ENCODE peak calls at places on chromosomes 3 and 15, in eight cellular contexts. One of them, this sample, is unnamed.

GRCh38 chr3:158091526-158091925 is 14.7 kb downstream of the SHOX2 start:
- DNase-seq in cardiac muscle cell: peak
- DNase-seq in GM20000: no peak
- DNase-seq in endothelial cell: no peak
- DNase-seq in HFF-Myc: peak
- DNase-seq in bronchial epithelial cell: peak
- DNase-seq in OCI-LY7: no peak
- DNase-seq in GM12865: no peak
- DNase-seq in this sample: no peak

GRCh38 chr3:130892759-130893239 is 1.1 kb upstream of the ATP2C1 start:
- DNase-seq in endothelial cell: peak
- DNase-seq in cardiac muscle cell: peak
- DNase-seq in HFF-Myc: peak
- DNase-seq in GM20000: peak
- DNase-seq in bronchial epithelial cell: peak
- DNase-seq in GM12865: peak
- DNase-seq in OCI-LY7: peak
- DNase-seq in this sample: peak

GRCh38 chr15:53580371-53580770 is 179.1 kb downstream of the WDR72 start:
- DNase-seq in GM20000: no peak
- DNase-seq in bronchial epithelial cell: no peak
- DNase-seq in HFF-Myc: no peak
- DNase-seq in cardiac muscle cell: no peak
- DNase-seq in OCI-LY7: no peak
- DNase-seq in GM12865: no peak
- DNase-seq in endothelial cell: no peak
- DNase-seq in this sample: no peak

GRCh38 chr15:50907866-50908208 is 646 bp upstream of the AP4E1 start:
- DNase-seq in GM12865: peak
- DNase-seq in bronchial epithelial cell: peak
- DNase-seq in OCI-LY7: peak
- DNase-seq in cardiac muscle cell: peak
- DNase-seq in HFF-Myc: no peak
- DNase-seq in endothelial cell: peak
- DNase-seq in GM20000: peak
- DNase-seq in this sample: peak

GRCh38 chr3:50504681-50505080 is 1.2 kb upstream of the CACNA2D2 start:
- DNase-seq in OCI-LY7: no peak
- DNase-seq in GM12865: no peak
- DNase-seq in HFF-Myc: no peak
- DNase-seq in endothelial cell: no peak
- DNase-seq in cardiac muscle cell: no peak
- DNase-seq in GM20000: no peak
- DNase-seq in bronchial epithelial cell: no peak
- DNase-seq in this sample: no peak

GRCh38 chr3:52792413-52792812 is 2.2 kb upstream of the ITIH3 start:
- DNase-seq in endothelial cell: peak
- DNase-seq in GM12865: no peak
- DNase-seq in cardiac muscle cell: no peak
- DNase-seq in HFF-Myc: no peak
- DNase-seq in bronchial epithelial cell: no peak
- DNase-seq in GM20000: no peak
- DNase-seq in OCI-LY7: peak
- DNase-seq in this sample: no peak

GRCh38 chr15:50543556-50543955 is 2.9 kb downstream of the USP50 start:
- DNase-seq in endothelial cell: no peak
- DNase-seq in cardiac muscle cell: no peak
- DNase-seq in bronchial epithelial cell: no peak
- DNase-seq in OCI-LY7: no peak
- DNase-seq in GM12865: no peak
- DNase-seq in GM20000: no peak
- DNase-seq in HFF-Myc: no peak
- DNase-seq in this sample: no peak

GRCh38 chr3:170585937-170586310 is at the start of gene SLC7A14:
- DNase-seq in GM12865: no peak
- DNase-seq in cardiac muscle cell: peak
- DNase-seq in OCI-LY7: no peak
- DNase-seq in endothelial cell: no peak
- DNase-seq in HFF-Myc: no peak
- DNase-seq in bronchial epithelial cell: no peak
- DNase-seq in GM20000: no peak
- DNase-seq in this sample: no peak

GRCh38 chr3:66442254-66443249 is 58.3 kb downstream of the LRIG1 start:
- DNase-seq in HFF-Myc: peak
- DNase-seq in endothelial cell: peak
- DNase-seq in cardiac muscle cell: peak
- DNase-seq in OCI-LY7: no peak
- DNase-seq in GM12865: no peak
- DNase-seq in bronchial epithelial cell: peak
- DNase-seq in GM20000: no peak
- DNase-seq in this sample: peak

GRCh38 chr3:126551839-126552687 is 6.7 kb downstream of the C3orf22 start:
- DNase-seq in GM12865: no peak
- DNase-seq in endothelial cell: peak
- DNase-seq in cardiac muscle cell: no peak
- DNase-seq in GM20000: no peak
- DNase-seq in bronchial epithelial cell: no peak
- DNase-seq in HFF-Myc: no peak
- DNase-seq in OCI-LY7: no peak
- DNase-seq in this sample: no peak

GRCh38 chr3:147417896-147418295 is 8.7 kb downstream of the ZIC1 start:
- DNase-seq in GM20000: no peak
- DNase-seq in OCI-LY7: no peak
- DNase-seq in endothelial cell: no peak
- DNase-seq in cardiac muscle cell: no peak
- DNase-seq in GM12865: no peak
- DNase-seq in HFF-Myc: no peak
- DNase-seq in bronchial epithelial cell: no peak
- DNase-seq in this sample: no peak

GRCh38 chr15:88655103-88655553 is 16.3 kb downstream of the ISG20 start:
- DNase-seq in cardiac muscle cell: no peak
- DNase-seq in bronchial epithelial cell: no peak
- DNase-seq in endothelial cell: no peak
- DNase-seq in HFF-Myc: no peak
- DNase-seq in GM12865: no peak
- DNase-seq in OCI-LY7: no peak
- DNase-seq in GM20000: no peak
- DNase-seq in this sample: no peak

GRCh38 chr3:10283638-10284037 is 9.1 kb downstream of the GHRL start:
- DNase-seq in bronchial epithelial cell: peak
- DNase-seq in OCI-LY7: no peak
- DNase-seq in GM12865: no peak
- DNase-seq in GM20000: no peak
- DNase-seq in cardiac muscle cell: no peak
- DNase-seq in HFF-Myc: no peak
- DNase-seq in endothelial cell: no peak
- DNase-seq in this sample: peak

GRCh38 chr3:53970656-53971055 is 79.0 kb upstream of the SELENOK start:
- DNase-seq in GM12865: no peak
- DNase-seq in cardiac muscle cell: peak
- DNase-seq in bronchial epithelial cell: peak
- DNase-seq in GM20000: no peak
- DNase-seq in HFF-Myc: no peak
- DNase-seq in OCI-LY7: no peak
- DNase-seq in endothelial cell: no peak
- DNase-seq in this sample: peak

GRCh38 chr15:76346666-76347506 is 10.3 kb downstream of the ISL2 start:
- DNase-seq in GM20000: peak
- DNase-seq in bronchial epithelial cell: no peak
- DNase-seq in endothelial cell: no peak
- DNase-seq in cardiac muscle cell: peak
- DNase-seq in OCI-LY7: no peak
- DNase-seq in HFF-Myc: no peak
- DNase-seq in GM12865: no peak
- DNase-seq in this sample: no peak

GRCh38 chr15:50066202-50066601 is 52.8 kb downstream of the ATP8B4 start:
- DNase-seq in endothelial cell: no peak
- DNase-seq in bronchial epithelial cell: peak
- DNase-seq in HFF-Myc: peak
- DNase-seq in OCI-LY7: no peak
- DNase-seq in cardiac muscle cell: peak
- DNase-seq in GM20000: no peak
- DNase-seq in GM12865: no peak
- DNase-seq in this sample: peak

GRCh38 chr15:85583404-85584390 is 203.3 kb downstream of the AKAP13 start:
- DNase-seq in OCI-LY7: peak
- DNase-seq in HFF-Myc: no peak
- DNase-seq in GM12865: peak
- DNase-seq in cardiac muscle cell: peak
- DNase-seq in endothelial cell: no peak
- DNase-seq in bronchial epithelial cell: peak
- DNase-seq in GM20000: peak
- DNase-seq in this sample: peak

GRCh38 chr3:110246796-110247369 is 824.7 kb upstream of the NECTIN3 start:
- DNase-seq in bronchial epithelial cell: peak
- DNase-seq in OCI-LY7: no peak
- DNase-seq in endothelial cell: no peak
- DNase-seq in GM20000: no peak
- DNase-seq in HFF-Myc: no peak
- DNase-seq in cardiac muscle cell: peak
- DNase-seq in GM12865: no peak
- DNase-seq in this sample: peak

GRCh38 chr15:68082735-68083134 is 28.6 kb downstream of the PIAS1 start:
- DNase-seq in OCI-LY7: no peak
- DNase-seq in GM20000: no peak
- DNase-seq in bronchial epithelial cell: no peak
- DNase-seq in HFF-Myc: no peak
- DNase-seq in cardiac muscle cell: no peak
- DNase-seq in GM12865: no peak
- DNase-seq in endothelial cell: no peak
- DNase-seq in this sample: no peak

GRCh38 chr3:8581806-8582436 is 62.7 kb downstream of the SSUH2 start:
- DNase-seq in HFF-Myc: no peak
- DNase-seq in cardiac muscle cell: no peak
- DNase-seq in OCI-LY7: no peak
- DNase-seq in bronchial epithelial cell: no peak
- DNase-seq in GM20000: no peak
- DNase-seq in GM12865: no peak
- DNase-seq in endothelial cell: no peak
- DNase-seq in this sample: no peak

GRCh38 chr15:60646595-60646994 is 167.7 kb upstream of the ICE2 start:
- DNase-seq in GM20000: no peak
- DNase-seq in OCI-LY7: no peak
- DNase-seq in bronchial epithelial cell: no peak
- DNase-seq in HFF-Myc: no peak
- DNase-seq in cardiac muscle cell: no peak
- DNase-seq in GM12865: no peak
- DNase-seq in endothelial cell: no peak
- DNase-seq in this sample: no peak

GRCh38 chr3:127749787-127750225 is 72.5 kb downstream of the MGLL start:
- DNase-seq in cardiac muscle cell: no peak
- DNase-seq in endothelial cell: no peak
- DNase-seq in GM12865: peak
- DNase-seq in GM20000: peak
- DNase-seq in OCI-LY7: peak
- DNase-seq in HFF-Myc: no peak
- DNase-seq in bronchial epithelial cell: no peak
- DNase-seq in this sample: no peak

GRCh38 chr3:142975316-142975995 is 12.0 kb upstream of the PAQR9 start:
- DNase-seq in GM12865: no peak
- DNase-seq in OCI-LY7: no peak
- DNase-seq in cardiac muscle cell: no peak
- DNase-seq in bronchial epithelial cell: no peak
- DNase-seq in GM20000: no peak
- DNase-seq in endothelial cell: no peak
- DNase-seq in HFF-Myc: no peak
- DNase-seq in this sample: no peak

GRCh38 chr3:53495518-53496501 is 1.4 kb downstream of the CACNA1D start:
- DNase-seq in GM20000: peak
- DNase-seq in HFF-Myc: no peak
- DNase-seq in GM12865: no peak
- DNase-seq in bronchial epithelial cell: no peak
- DNase-seq in endothelial cell: peak
- DNase-seq in OCI-LY7: no peak
- DNase-seq in cardiac muscle cell: no peak
- DNase-seq in this sample: no peak

GRCh38 chr15:29046946-29047345 is 161.2 kb downstream of the APBA2 start:
- DNase-seq in bronchial epithelial cell: no peak
- DNase-seq in OCI-LY7: no peak
- DNase-seq in HFF-Myc: no peak
- DNase-seq in GM12865: no peak
- DNase-seq in GM20000: no peak
- DNase-seq in endothelial cell: no peak
- DNase-seq in cardiac muscle cell: no peak
- DNase-seq in this sample: no peak

GRCh38 chr3:13885704-13886010 is 5.8 kb upstream of the WNT7A start:
- DNase-seq in OCI-LY7: no peak
- DNase-seq in GM20000: no peak
- DNase-seq in GM12865: no peak
- DNase-seq in HFF-Myc: no peak
- DNase-seq in endothelial cell: no peak
- DNase-seq in bronchial epithelial cell: no peak
- DNase-seq in cardiac muscle cell: no peak
- DNase-seq in this sample: no peak
- TF ChIP-seq CTCF in OCI-LY7: peak
- TF ChIP-seq CTCF in GM20000: no peak
- TF ChIP-seq CTCF in GM12865: no peak
- TF ChIP-seq CTCF in HFF-Myc: no peak
- TF ChIP-seq CTCF in endothelial cell: peak
- TF ChIP-seq CTCF in bronchial epithelial cell: no peak
- TF ChIP-seq CTCF in cardiac muscle cell: no peak
- TF ChIP-seq CTCF in this sample: no peak

GRCh38 chr3:62873672-62874397 is 1.4 kb downstream of the CADPS start:
- DNase-seq in OCI-LY7: peak
- DNase-seq in GM12865: peak
- DNase-seq in GM20000: peak
- DNase-seq in cardiac muscle cell: no peak
- DNase-seq in endothelial cell: peak
- DNase-seq in bronchial epithelial cell: no peak
- DNase-seq in HFF-Myc: no peak
- DNase-seq in this sample: no peak
- TF ChIP-seq CTCF in OCI-LY7: peak
- TF ChIP-seq CTCF in GM12865: peak
- TF ChIP-seq CTCF in GM20000: no peak
- TF ChIP-seq CTCF in cardiac muscle cell: no peak
- TF ChIP-seq CTCF in endothelial cell: no peak
- TF ChIP-seq CTCF in bronchial epithelial cell: no peak
- TF ChIP-seq CTCF in HFF-Myc: peak
- TF ChIP-seq CTCF in this sample: peak

DNA sequence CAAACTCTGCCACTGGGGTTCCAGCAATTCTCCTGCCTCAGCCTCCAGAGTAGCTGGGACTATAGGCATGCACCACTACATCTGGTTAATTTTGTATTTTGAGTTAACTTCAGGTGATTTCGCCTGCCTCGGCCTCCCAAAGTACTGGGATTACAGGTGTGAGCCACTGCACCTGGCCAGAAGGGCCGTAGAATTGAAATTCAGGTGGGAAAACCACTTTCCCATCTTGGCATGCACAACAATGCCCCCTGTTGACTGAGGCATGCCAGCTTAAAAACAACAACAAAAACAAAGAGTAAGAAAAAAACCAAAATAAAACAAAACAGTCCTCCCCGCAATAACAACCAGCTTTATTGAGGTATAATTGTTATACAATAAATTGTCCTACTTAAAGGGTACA is 32.6 kb upstream of the RAB11A start:
- DNase-seq in OCI-LY7: no peak
- DNase-seq in cardiac muscle cell: no peak
- DNase-seq in GM20000: no peak
- DNase-seq in GM12865: peak
- DNase-seq in HFF-Myc: no peak
- DNase-seq in endothelial cell: no peak
- DNase-seq in bronchial epithelial cell: no peak
- DNase-seq in this sample: no peak
- TF ChIP-seq CTCF in OCI-LY7: peak
- TF ChIP-seq CTCF in cardiac muscle cell: no peak
- TF ChIP-seq CTCF in GM20000: peak
- TF ChIP-seq CTCF in GM12865: peak
- TF ChIP-seq CTCF in HFF-Myc: peak
- TF ChIP-seq CTCF in endothelial cell: peak
- TF ChIP-seq CTCF in bronchial epithelial cell: peak
- TF ChIP-seq CTCF in this sample: peak

GRCh38 chr3:72306800-72307341 is 521.9 kb upstream of the PROK2 start:
- DNase-seq in HFF-Myc: peak
- DNase-seq in bronchial epithelial cell: peak
- DNase-seq in cardiac muscle cell: no peak
- DNase-seq in endothelial cell: no peak
- DNase-seq in OCI-LY7: no peak
- DNase-seq in GM20000: no peak
- DNase-seq in GM12865: no peak
- DNase-seq in this sample: peak
- TF ChIP-seq CTCF in HFF-Myc: no peak
- TF ChIP-seq CTCF in bronchial epithelial cell: no peak
- TF ChIP-seq CTCF in cardiac muscle cell: no peak
- TF ChIP-seq CTCF in endothelial cell: no peak
- TF ChIP-seq CTCF in OCI-LY7: no peak
- TF ChIP-seq CTCF in GM20000: no peak
- TF ChIP-seq CTCF in GM12865: no peak
- TF ChIP-seq CTCF in this sample: no peak